ENCODE peak calls at places on chromosomes 7 and 10, in six cellular contexts. One of them, this sample, is unnamed.

GRCh38 chr10:49407552-49408137 is 11.8 kb upstream of the DRGX start:
- DNase-seq in skeletal muscle cell: peak
- DNase-seq in B cell: peak
- DNase-seq in HAP-1: peak
- DNase-seq in stromal cell of bone marrow: peak
- DNase-seq in effector CD4-positive, alpha-beta T cell: peak
- DNase-seq in this sample: peak

GRCh38 chr10:90504172-90504571 is 353.7 kb downstream of the HTR7 start:
- DNase-seq in effector CD4-positive, alpha-beta T cell: no peak
- DNase-seq in B cell: no peak
- DNase-seq in HAP-1: no peak
- DNase-seq in stromal cell of bone marrow: no peak
- DNase-seq in skeletal muscle cell: no peak
- DNase-seq in this sample: no peak

GRCh38 chr7:147593271-147594057 is 997.1 kb upstream of the C7orf33 start:
- DNase-seq in stromal cell of bone marrow: no peak
- DNase-seq in B cell: no peak
- DNase-seq in skeletal muscle cell: no peak
- DNase-seq in HAP-1: no peak
- DNase-seq in effector CD4-positive, alpha-beta T cell: no peak
- DNase-seq in this sample: no peak

GRCh38 chr7:90629306-90629918 is 33.3 kb downstream of the CDK14 start:
- DNase-seq in stromal cell of bone marrow: peak
- DNase-seq in skeletal muscle cell: no peak
- DNase-seq in HAP-1: peak
- DNase-seq in effector CD4-positive, alpha-beta T cell: no peak
- DNase-seq in B cell: peak
- DNase-seq in this sample: no peak

GRCh38 chr7:20596653-20597052 is 18.8 kb upstream of the ABCB5 start:
- DNase-seq in B cell: no peak
- DNase-seq in effector CD4-positive, alpha-beta T cell: no peak
- DNase-seq in skeletal muscle cell: peak
- DNase-seq in HAP-1: no peak
- DNase-seq in stromal cell of bone marrow: peak
- DNase-seq in this sample: no peak

GRCh38 chr10:114320249-114321116 is 81.4 kb downstream of the VWA2 start:
- DNase-seq in stromal cell of bone marrow: no peak
- DNase-seq in HAP-1: no peak
- DNase-seq in B cell: no peak
- DNase-seq in effector CD4-positive, alpha-beta T cell: no peak
- DNase-seq in skeletal muscle cell: no peak
- DNase-seq in this sample: no peak

GRCh38 chr10:102511562-102512274 is 7.9 kb downstream of the SUFU start:
- DNase-seq in skeletal muscle cell: no peak
- DNase-seq in stromal cell of bone marrow: no peak
- DNase-seq in HAP-1: no peak
- DNase-seq in B cell: peak
- DNase-seq in effector CD4-positive, alpha-beta T cell: no peak
- DNase-seq in this sample: no peak

GRCh38 chr10:122159159-122159970 is 111.7 kb upstream of the BTBD16 start:
- DNase-seq in HAP-1: no peak
- DNase-seq in stromal cell of bone marrow: no peak
- DNase-seq in skeletal muscle cell: no peak
- DNase-seq in B cell: no peak
- DNase-seq in effector CD4-positive, alpha-beta T cell: no peak
- DNase-seq in this sample: no peak

GRCh38 chr7:84218681-84219080 is 24.1 kb upstream of the SEMA3A start:
- DNase-seq in skeletal muscle cell: no peak
- DNase-seq in stromal cell of bone marrow: no peak
- DNase-seq in HAP-1: no peak
- DNase-seq in B cell: no peak
- DNase-seq in effector CD4-positive, alpha-beta T cell: no peak
- DNase-seq in this sample: no peak

GRCh38 chr7:145692237-145692950 is 424.2 kb upstream of the CNTNAP2 start:
- DNase-seq in stromal cell of bone marrow: peak
- DNase-seq in HAP-1: no peak
- DNase-seq in B cell: no peak
- DNase-seq in skeletal muscle cell: peak
- DNase-seq in effector CD4-positive, alpha-beta T cell: no peak
- DNase-seq in this sample: no peak

GRCh38 chr10:4519691-4520402 is 306.2 kb upstream of the AKR1E2 start:
- DNase-seq in B cell: no peak
- DNase-seq in skeletal muscle cell: peak
- DNase-seq in effector CD4-positive, alpha-beta T cell: no peak
- DNase-seq in stromal cell of bone marrow: peak
- DNase-seq in HAP-1: no peak
- DNase-seq in this sample: no peak

GRCh38 chr10:127694580-127695193 is 42.3 kb upstream of the FOXI2 start:
- DNase-seq in B cell: no peak
- DNase-seq in HAP-1: peak
- DNase-seq in stromal cell of bone marrow: no peak
- DNase-seq in effector CD4-positive, alpha-beta T cell: no peak
- DNase-seq in skeletal muscle cell: no peak
- DNase-seq in this sample: no peak

GRCh38 chr7:138459300-138460175 is 521 bp upstream of the TRIM24 start:
- DNase-seq in effector CD4-positive, alpha-beta T cell: peak
- DNase-seq in skeletal muscle cell: peak
- DNase-seq in stromal cell of bone marrow: peak
- DNase-seq in B cell: no peak
- DNase-seq in HAP-1: peak
- DNase-seq in this sample: no peak

GRCh38 chr7:152672626-152673025 is 3.3 kb downstream of the XRCC2 start:
- DNase-seq in skeletal muscle cell: no peak
- DNase-seq in B cell: no peak
- DNase-seq in HAP-1: no peak
- DNase-seq in effector CD4-positive, alpha-beta T cell: no peak
- DNase-seq in stromal cell of bone marrow: no peak
- DNase-seq in this sample: no peak

GRCh38 chr10:48399056-48399541 is 92.6 kb downstream of the MAPK8 start:
- DNase-seq in HAP-1: no peak
- DNase-seq in effector CD4-positive, alpha-beta T cell: no peak
- DNase-seq in skeletal muscle cell: no peak
- DNase-seq in B cell: no peak
- DNase-seq in stromal cell of bone marrow: no peak
- DNase-seq in this sample: no peak

GRCh38 chr7:141354251-141354650 is 197.0 kb upstream of the AGK start:
- DNase-seq in B cell: no peak
- DNase-seq in HAP-1: no peak
- DNase-seq in stromal cell of bone marrow: peak
- DNase-seq in skeletal muscle cell: peak
- DNase-seq in effector CD4-positive, alpha-beta T cell: no peak
- DNase-seq in this sample: no peak

This sample was measured in Peyer's patch.